ENCODE peak calls at places on chromosomes 3 and 15, in eight cellular contexts. B is naive thymus-derived CD8-positive, alpha-beta T cell; G is LoVo; W is nucleus accumbens; I is GM12865; P is left ventricle myocardium superior; U is NCI-H1417; Y is AML-193. Z is an unnamed sample.
A peak's percentile ranks its signal among the peaks of the same experiment; 100 is the strongest.

GRCh38 chr15:74642724-74643367 is 27.2 kb downstream of the CLK3 start:
- DNase-seq in G (no peak), B (no peak), Y (no peak), W (peak; percentile 38), P (no peak), I (no peak), U (peak; percentile 90), Z (no peak)

GRCh38 chr15:79644091-79644490 is 212.0 kb downstream of the MINAR1 start:
- DNase-seq in B (no peak), Y (no peak), P (no peak), I (no peak), G (no peak), U (no peak), W (no peak), Z (no peak)

GRCh38 chr3:28575748-28576589 is 227.3 kb upstream of the AZI2 start:
- DNase-seq in Y (no peak), U (peak; percentile 85), W (peak; percentile 48), G (no peak), B (no peak), I (no peak), P (peak; percentile 44), Z (no peak)

GRCh38 chr15:78177447-78177873 is 28.3 kb downstream of the IDH3A start:
- DNase-seq in U (peak; percentile 47), Y (no peak), G (peak; percentile 45), B (peak; percentile 30), P (peak; percentile 64), W (peak; percentile 27), I (peak; percentile 53), Z (no peak)

GRCh38 chr3:123032057-123032456 is 4.5 kb upstream of the SEMA5B start:
- DNase-seq in I (no peak), Y (no peak), B (no peak), P (no peak), W (no peak), U (no peak), G (no peak), Z (no peak)

GRCh38 chr3:130834476-130834875 is 59.4 kb upstream of the ATP2C1 start:
- DNase-seq in B (no peak), U (no peak), W (no peak), Y (no peak), P (no peak), I (no peak), G (no peak), Z (no peak)

GRCh38 chr3:194275231-194275671 is 75.9 kb downstream of the CPN2 start:
- DNase-seq in W (no peak), Y (no peak), B (no peak), I (no peak), U (no peak), P (no peak), G (peak; percentile 22), Z (no peak)

GRCh38 chr3:42590989-42591756 is 513 bp downstream of the SS18L2 start:
- DNase-seq in I (peak; percentile 31), P (no peak), Y (no peak), B (no peak), G (no peak), W (no peak), U (peak; percentile 36), Z (no peak)

GRCh38 chr3:10744098-10744465 is 71.9 kb upstream of the SLC6A11 start:
- DNase-seq in I (peak; percentile 3), Y (no peak), P (no peak), U (peak; percentile 5), B (peak; percentile 6), W (no peak), G (no peak), Z (no peak)

GRCh38 chr3:113832477-113833164 is 6.0 kb upstream of the GRAMD1C start:
- DNase-seq in G (no peak), P (no peak), W (no peak), B (peak; percentile 46), U (no peak), I (peak; percentile 76), Y (no peak), Z (no peak)

GRCh38 chr3:117734431-117734830 is 1024.9 kb downstream of the TUSC7 start:
- DNase-seq in Y (no peak), I (no peak), U (no peak), W (no peak), B (no peak), P (no peak), G (no peak), Z (no peak)

GRCh38 chr15:41637086-41637485 is 23.1 kb upstream of the MGA start:
- DNase-seq in I (no peak), Y (no peak), U (no peak), P (no peak), G (no peak), B (no peak), W (no peak), Z (no peak)

GRCh38 chr15:62426387-62426956 is 261.4 kb upstream of the C2CD4B start:
- DNase-seq in W (no peak), U (no peak), Y (no peak), P (no peak), G (no peak), I (no peak), B (no peak), Z (no peak)

GRCh38 chr3:55746808-55747413 is 259.8 kb upstream of the WNT5A start:
- DNase-seq in I (peak; percentile 33), G (peak; percentile 6), W (no peak), B (no peak), Y (no peak), P (no peak), U (peak; percentile 28), Z (no peak)

GRCh38 chr15:99086327-99086667 is 18.6 kb upstream of the SYNM start:
- DNase-seq in G (no peak), Y (no peak), U (no peak), P (no peak), I (no peak), W (no peak), B (no peak), Z (no peak)

GRCh38 chr3:184227481-184227935 is 1.9 kb upstream of the VWA5B2 start:
- DNase-seq in Y (peak; percentile 49), I (peak; percentile 49), U (peak; percentile 57), G (peak; percentile 30), W (no peak), P (no peak), B (peak; percentile 63), Z (peak; percentile 81)

GRCh38 chr15:82968066-82968465 is 15.5 kb upstream of the HOMER2 start:
- DNase-seq in I (no peak), G (no peak), B (no peak), Y (peak; percentile 48), U (no peak), P (no peak), W (no peak), Z (no peak)

GRCh38 chr15:42371125-42371524 is 11.8 kb downstream of the CAPN3 start:
- DNase-seq in I (no peak), B (no peak), W (no peak), P (no peak), U (no peak), G (peak; percentile 28), Y (peak; percentile 78), Z (no peak)

GRCh38 chr15:31322486-31322885 is 4.1 kb upstream of the KLF13 start:
- DNase-seq in G (no peak), Y (no peak), P (no peak), U (no peak), B (no peak), I (no peak), W (no peak), Z (no peak)